ENCODE peak calls at places on chromosomes 4 and X, in eight cellular contexts. B is upper lobe of left lung; Y is naive thymus-derived CD4-positive, alpha-beta T cell; E is GM12878; O is pancreas; J is left lung; S is heart left ventricle; W is DND-41. U is an unnamed sample.
A peak's percentile ranks its signal among the peaks of the same experiment; 100 is the strongest.

GRCh38 chr4:54961357-54961975 is 163.9 kb downstream of the KDR start:
- ATAC-seq in B (peak; percentile 54), Y (peak; percentile 46), E (peak; percentile 49), O (no peak), J (peak; percentile 71), S (peak; percentile 47), W (peak; percentile 39), U (no peak)

GRCh38 chr4:75844151-75844662 is 58.0 kb downstream of the PPEF2 start:
- ATAC-seq in B (peak; percentile 66), Y (no peak), E (no peak), O (no peak), J (peak; percentile 43), S (no peak), W (no peak), U (peak; percentile 70)

GRCh38 chrX:1093112-1093511 is 119.3 kb downstream of the CRLF2 start:
- ATAC-seq in B (no peak), Y (peak; percentile 87), E (no peak), O (no peak), J (no peak), S (no peak), W (no peak), U (no peak)

GRCh38 chr4:55947254-55947882 is 1.4 kb upstream of the CEP135 start:
- ATAC-seq in B (no peak), Y (peak; percentile 10), E (peak; percentile 42), O (no peak), J (no peak), S (no peak), W (no peak), U (no peak)

GRCh38 chr4:168218663-168219062 is 99.9 kb downstream of the DDX60 start:
- ATAC-seq in B (no peak), Y (no peak), E (no peak), O (no peak), J (no peak), S (no peak), W (no peak), U (no peak)

GRCh38 chrX:104085477-104085876 is 9.4 kb upstream of the TMSB15C start:
- ATAC-seq in B (no peak), Y (no peak), E (no peak), O (no peak), J (no peak), S (no peak), W (no peak), U (no peak)

GRCh38 chr4:13527192-13527982 is 16.9 kb downstream of the NKX3-2 start:
- ATAC-seq in B (no peak), Y (peak; percentile 28), E (peak; percentile 29), O (no peak), J (no peak), S (no peak), W (no peak), U (no peak)

GRCh38 chr4:16140520-16141249 is 56.9 kb upstream of the PROM1 start:
- ATAC-seq in B (peak; percentile 36), Y (no peak), E (no peak), O (peak; percentile 80), J (peak; percentile 89), S (peak; percentile 36), W (no peak), U (no peak)

GRCh38 chr4:151263455-151263854 is 13.5 kb upstream of the PRSS48 start:
- ATAC-seq in B (no peak), Y (no peak), E (no peak), O (no peak), J (no peak), S (peak; percentile 38), W (no peak), U (no peak)

GRCh38 chrX:65831268-65831667 is 163.8 kb downstream of the MSN start:
- ATAC-seq in B (no peak), Y (no peak), E (no peak), O (no peak), J (no peak), S (no peak), W (no peak), U (no peak)

GRCh38 chrX:85569096-85569495 is 189.6 kb upstream of the POF1B start:
- ATAC-seq in B (no peak), Y (no peak), E (no peak), O (no peak), J (no peak), S (no peak), W (no peak), U (no peak)

GRCh38 chr4:79851625-79852304 is 221.3 kb downstream of the ANTXR2 start:
- ATAC-seq in B (peak; percentile 48), Y (no peak), E (no peak), O (no peak), J (no peak), S (peak; percentile 81), W (no peak), U (peak; percentile 48)

GRCh38 chr4:3302164-3302785 is 9.5 kb downstream of the RGS12 start:
- ATAC-seq in B (no peak), Y (peak; percentile 96), E (peak; percentile 88), O (no peak), J (no peak), S (no peak), W (peak; percentile 98), U (no peak)

GRCh38 chr4:3303445-3303824 is 10.6 kb downstream of the RGS12 start:
- ATAC-seq in B (no peak), Y (no peak), E (no peak), O (no peak), J (no peak), S (no peak), W (no peak), U (no peak)

GRCh38 chr4:3302786-3303444 is 10.1 kb downstream of the RGS12 start:
- ATAC-seq in B (no peak), Y (no peak), E (peak; percentile 62), O (no peak), J (no peak), S (no peak), W (peak; percentile 1), U (no peak)

GRCh38 chr4:3300198-3300671 is 7.4 kb downstream of the RGS12 start:
- ATAC-seq in B (no peak), Y (no peak), E (no peak), O (no peak), J (peak; percentile 4), S (no peak), W (no peak), U (no peak)

GRCh38 chr4:3301450-3302163 is 8.8 kb downstream of the RGS12 start:
- ATAC-seq in B (no peak), Y (peak; percentile 11), E (no peak), O (no peak), J (no peak), S (no peak), W (no peak), U (no peak)
- H3K4me1 ChIP-seq in B (peaks cover 60% of the 10 kb centered on the region), Y (peaks cover 40% of the 10 kb centered on the region), E (peaks cover 16% of the 10 kb centered on the region), O (no peaks in the 10 kb centered on the region), J (peaks cover 28% of the 10 kb centered on the region), S (peaks cover 11% of the 10 kb centered on the region), W (peaks cover 18% of the 10 kb centered on the region), U (peaks cover 22% of the 10 kb centered on the region)

GRCh38 chr4:88599714-88600113 is 7.4 kb downstream of the HERC3 start:
- ATAC-seq in B (no peak), Y (peak; percentile 41), E (no peak), O (no peak), J (peak; percentile 18), S (peak; percentile 28), W (peak; percentile 67), U (peak; percentile 50)
- H3K4me3 ChIP-seq in B (no peak overlapping the region), Y (no peak overlapping the region), E (no peak overlapping the region), O (no peak overlapping the region), J (no peak overlapping the region), S (no peak overlapping the region), W (no peak overlapping the region), U (peak overlapping the region; percentile 11)

GRCh38 chr4:8267077-8267476 is 2.5 kb upstream of the HTRA3 start:
- ATAC-seq in B (peak; percentile 71), Y (peak; percentile 60), E (peak; percentile 92), O (peak; percentile 81), J (peak; percentile 87), S (peak; percentile 66), W (peak; percentile 65), U (peak; percentile 52)

GRCh38 chr4:8269535-8270417 is at the start of gene HTRA3:
- ATAC-seq in B (peak; percentile 83), Y (peak; percentile 20), E (peak; percentile 13), O (no peak), J (peak; percentile 65), S (peak; percentile 80), W (no peak), U (peak; percentile 82)

GRCh38 chr4:8266508-8266907 is 3.0 kb upstream of the HTRA3 start:
- ATAC-seq in B (peak; percentile 59), Y (no peak), E (no peak), O (no peak), J (no peak), S (no peak), W (no peak), U (no peak)

GRCh38 chr4:8268901-8269534 is 536 bp upstream of the HTRA3 start:
- ATAC-seq in B (no peak), Y (no peak), E (no peak), O (no peak), J (no peak), S (no peak), W (no peak), U (no peak)

DNA sequence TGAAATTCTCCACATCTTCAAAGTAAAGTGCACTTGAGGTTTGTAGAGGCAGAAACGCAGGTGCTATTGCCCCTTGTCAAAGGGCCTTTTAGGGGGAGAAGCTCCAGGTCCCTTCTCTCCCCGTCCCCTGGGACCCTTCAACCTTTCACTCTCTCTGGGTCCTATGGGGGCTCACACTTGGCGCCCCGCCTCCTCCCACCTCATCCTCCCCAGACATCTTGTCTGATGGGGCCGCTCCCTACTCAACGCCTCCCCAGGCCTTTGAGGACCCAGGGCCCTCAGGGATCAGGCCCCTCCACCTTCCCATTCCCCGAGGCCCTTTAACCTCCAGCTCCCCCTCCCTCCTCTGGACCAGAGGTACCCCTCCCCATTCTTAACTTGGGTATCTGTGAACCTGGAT is 1.3 kb upstream of the HTRA3 start:
- ATAC-seq in B (no peak), Y (no peak), E (no peak), O (no peak), J (no peak), S (no peak), W (no peak), U (no peak)
- H3K4me1 ChIP-seq in B (peaks cover 42% of the 10 kb centered on the region), Y (no peaks in the 10 kb centered on the region), E (no peaks in the 10 kb centered on the region), O (no peaks in the 10 kb centered on the region), J (peaks cover 13% of the 10 kb centered on the region), S (peaks cover 29% of the 10 kb centered on the region), W (no peaks in the 10 kb centered on the region), U (peaks cover 61% of the 10 kb centered on the region)

DNA sequence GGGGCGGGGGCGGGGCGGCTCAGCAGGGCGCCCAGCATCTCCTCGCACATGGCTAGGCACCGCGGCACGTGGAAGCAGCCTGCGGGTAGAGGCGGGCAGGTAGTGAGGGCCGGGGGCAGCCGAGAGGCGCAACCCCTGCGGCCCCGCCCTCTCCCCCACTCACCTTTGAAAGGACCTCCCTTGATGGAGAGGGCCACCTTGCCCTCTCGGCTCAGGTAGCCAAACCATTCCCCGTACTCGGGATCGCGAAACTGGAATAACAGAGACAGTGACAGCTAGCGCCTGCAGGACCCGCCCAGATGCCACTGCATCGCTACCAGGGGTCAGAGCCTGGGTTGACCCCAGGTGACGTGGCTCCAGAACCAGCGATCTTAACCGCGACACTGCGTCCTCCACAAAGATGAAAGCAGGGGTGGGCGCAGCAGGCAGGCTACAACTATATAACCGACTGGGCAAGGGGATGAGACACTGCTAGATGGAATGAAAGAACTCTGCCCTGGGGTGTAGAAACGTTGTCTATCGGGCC is 552 bp upstream of the NAA10 start:
- ATAC-seq in B (no peak), Y (no peak), E (peak; percentile 10), O (no peak), J (peak; percentile 4), S (peak; percentile 1), W (peak; percentile 15), U (no peak)
- H3K4me3 ChIP-seq in B (peak overlapping the region; percentile 16), Y (no peak overlapping the region), E (peak overlapping the region; percentile 34), O (peak overlapping the region; percentile 77), J (peak overlapping the region; percentile 65), S (peak overlapping the region; percentile 46), W (peak overlapping the region; percentile 11), U (peak overlapping the region; percentile 78)

U was measured in gastroesophageal sphincter.